ENCODE peak calls at places on chromosomes 1 and 21, in seven cellular contexts. B is HepG2, I is GM12878, R is A549, N is K562, J is HCT116, L is SK-N-SH. A is an unnamed sample.

GRCh38 chr1:42730002-42730401 is 10.0 kb downstream of the CLDN19 start:
- DNase-seq in B (no peak), R (no peak), I (no peak), J (no peak), N (peak), L (no peak), A (no peak)

GRCh38 chr1:41357451-41358151 is 3.6 kb upstream of the FOXO6 start:
- DNase-seq in J (no peak), N (no peak), I (no peak), L (peak), B (no peak), R (no peak), A (no peak)

GRCh38 chr1:980137-980571 is 1.7 kb downstream of the PERM1 start:
- DNase-seq in R (no peak), N (no peak), B (no peak), I (no peak), L (no peak), J (no peak), A (no peak)

GRCh38 chr1:63317007-63317813 is 5.2 kb upstream of the FOXD3 start:
- DNase-seq in N (peak), B (peak), R (peak), J (peak), L (peak), I (no peak), A (peak)

GRCh38 chr1:7692038-7692437 is 79.1 kb upstream of the VAMP3 start:
- DNase-seq in J (no peak), I (no peak), N (no peak), B (no peak), R (no peak), L (no peak), A (no peak)

GRCh38 chr1:228445867-228446584 is 29.4 kb upstream of the TRIM17 start:
- DNase-seq in R (peak), L (no peak), B (no peak), I (no peak), N (no peak), J (no peak), A (peak)

GRCh38 chr1:85229574-85230097 is 28.8 kb upstream of the SYDE2 start:
- DNase-seq in L (no peak), B (peak), N (no peak), R (no peak), J (peak), I (no peak), A (no peak)

GRCh38 chr1:85623061-85623471 is 42.5 kb downstream of the CCN1 start:
- DNase-seq in J (no peak), N (no peak), R (no peak), I (no peak), B (no peak), L (no peak), A (no peak)

GRCh38 chr1:208171615-208172388 is 72.4 kb downstream of the PLXNA2 start:
- DNase-seq in N (no peak), J (no peak), I (no peak), R (no peak), B (peak), L (no peak), A (no peak)

GRCh38 chr1:223273511-223273910 is 90.5 kb downstream of the SUSD4 start:
- DNase-seq in J (no peak), B (no peak), R (no peak), L (no peak), N (no peak), I (no peak), A (no peak)

GRCh38 chr21:30990514-30991304 is 47.6 kb downstream of the KRTAP19-8 start:
- DNase-seq in I (no peak), L (no peak), N (no peak), J (no peak), R (no peak), B (no peak), A (no peak)

GRCh38 chr1:161190962-161191521 is 7.8 kb downstream of the ADAMTS4 start:
- DNase-seq in N (no peak), R (no peak), J (no peak), L (no peak), I (no peak), B (no peak), A (no peak)

GRCh38 chr1:18922848-18923475 is 20.6 kb upstream of the ALDH4A1 start:
- DNase-seq in I (no peak), L (no peak), N (no peak), B (no peak), J (no peak), R (no peak), A (no peak)

GRCh38 chr1:4425892-4426291 is 228.5 kb upstream of the AJAP1 start:
- DNase-seq in B (no peak), J (no peak), R (peak), N (peak), I (no peak), L (peak), A (no peak)

GRCh38 chr1:175512637-175513412 is 230.6 kb downstream of the TNR start:
- DNase-seq in J (no peak), L (no peak), I (no peak), R (no peak), N (no peak), B (no peak), A (peak)

GRCh38 chr1:176691251-176692228 is 228.6 kb downstream of the PAPPA2 start:
- DNase-seq in J (peak), R (peak), N (peak), B (peak), L (peak), I (peak), A (peak)

GRCh38 chr21:37914211-37914900 is 1.9 kb downstream of the KCNJ6 start:
- DNase-seq in I (no peak), J (no peak), L (peak), B (no peak), R (no peak), N (peak), A (no peak)

GRCh38 chr1:184624626-184625025 is 130.0 kb downstream of the EDEM3 start:
- DNase-seq in R (no peak), N (no peak), J (no peak), L (no peak), I (no peak), B (no peak), A (no peak)

GRCh38 chr21:42299324-42300044 is 15.7 kb downstream of the TFF3 start:
- DNase-seq in J (no peak), R (no peak), L (no peak), N (no peak), B (no peak), I (no peak), A (no peak)

GRCh38 chr21:31293986-31294385 is 50.1 kb downstream of the TIAM1 start:
- DNase-seq in I (no peak), R (peak), N (no peak), B (no peak), J (peak), L (no peak), A (peak)

GRCh38 chr1:9809122-9809521 is 14.6 kb downstream of the CLSTN1 start:
- DNase-seq in R (no peak), N (no peak), L (no peak), B (no peak), J (no peak), I (no peak), A (no peak)

DNA sequence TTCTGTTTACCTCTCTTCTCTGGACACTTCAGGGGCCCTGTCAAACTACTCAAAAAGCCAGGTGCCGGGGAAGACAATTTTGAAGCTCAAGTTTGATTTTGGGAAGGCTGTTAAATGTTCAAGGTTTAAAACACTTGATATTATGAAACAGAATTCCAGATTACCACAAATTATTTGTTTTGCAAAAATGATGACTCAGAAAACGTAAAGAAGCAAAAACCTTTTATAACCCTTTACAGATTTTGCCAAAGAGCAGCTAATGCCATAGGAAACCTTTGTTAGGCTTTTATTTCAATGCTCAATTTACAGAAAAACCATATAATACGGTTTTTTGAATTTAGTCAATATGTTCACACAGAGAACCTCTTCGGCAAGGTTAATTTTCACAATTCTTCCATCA is 593.4 kb upstream of the ZP4 start:
- DNase-seq in B (no peak), R (no peak), I (no peak), N (no peak), J (no peak), L (no peak), A (no peak)
- TF ChIP-seq MAX in B (no peak), R (no peak), I (no peak), N (no peak), J (no peak), L (no peak), A (no peak)

GRCh38 chr1:2239384-2239985 is 11.4 kb downstream of the SKI start:
- DNase-seq in R (no peak), B (no peak), I (no peak), N (no peak), L (no peak), J (no peak), A (no peak)
- H3K4me2 ChIP-seq in R (no peak), B (no peak), I (no peak), N (no peak), L (no peak), J (no peak), A (no peak)

DNA sequence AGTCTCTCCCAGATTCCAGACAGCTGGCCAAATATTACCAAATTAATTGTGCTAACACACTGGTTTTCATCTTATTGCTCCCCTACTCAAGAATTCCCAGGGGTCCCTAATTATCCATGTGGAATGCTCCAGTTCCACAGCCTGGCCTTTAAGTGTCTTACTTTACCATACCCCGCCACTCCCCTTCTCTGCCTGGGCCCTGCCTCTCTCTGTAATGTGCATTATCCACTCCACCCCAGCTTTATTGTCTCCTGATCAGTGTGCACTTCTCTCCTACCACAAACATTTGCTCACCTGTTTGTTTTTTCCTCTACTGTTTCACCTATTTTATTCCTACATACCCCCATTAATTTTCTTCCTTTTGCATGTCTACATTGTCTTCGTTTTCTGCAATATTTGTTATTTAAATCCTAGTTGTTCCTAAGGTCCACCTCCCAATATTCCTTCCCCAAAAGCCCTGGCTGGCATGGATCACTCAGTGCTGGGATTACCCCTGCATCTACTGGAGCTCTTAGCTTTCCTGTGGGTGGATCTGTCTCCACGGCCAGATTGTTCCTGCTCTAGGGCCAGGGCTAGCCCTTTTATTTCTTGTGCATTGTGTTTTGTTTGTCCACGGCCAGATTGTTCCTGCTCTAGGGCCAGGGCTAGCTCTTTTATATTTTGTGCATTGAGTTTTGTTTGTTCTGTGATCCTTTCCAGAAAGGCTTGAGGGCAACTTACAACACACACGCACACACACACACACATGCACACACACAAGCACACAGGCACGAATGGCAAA is 33.4 kb upstream of the ATP1B1 start:
- DNase-seq in J (no peak), R (no peak), I (no peak), L (no peak), N (no peak), B (no peak), A (no peak)
- TF ChIP-seq MAX in J (no peak), R (no peak), I (no peak), L (no peak), N (no peak), B (no peak), A (no peak)

DNA sequence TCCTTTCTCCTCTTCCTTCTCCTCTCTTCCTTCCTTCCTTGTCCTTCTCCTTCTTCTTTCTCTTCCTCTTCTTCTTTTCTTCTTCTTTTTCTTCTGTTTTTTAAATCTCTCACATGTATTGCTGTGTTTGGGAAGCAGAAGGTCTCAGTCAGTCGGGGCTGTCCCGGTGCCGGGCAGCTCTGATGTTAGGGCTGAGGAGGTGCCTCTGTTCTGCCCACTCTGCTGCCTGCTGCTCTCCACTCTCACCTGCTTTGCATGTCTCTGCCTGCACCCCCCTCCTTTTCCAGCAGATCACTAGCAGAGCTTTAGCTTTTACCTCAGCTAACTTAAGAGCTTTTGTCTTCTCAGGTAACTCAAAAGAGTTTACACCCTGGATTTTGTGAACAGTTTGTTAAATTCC is 276.6 kb downstream of the CHRM3 start:
- DNase-seq in J (no peak), I (no peak), R (no peak), N (no peak), B (no peak), L (no peak), A (no peak)
- H3K4me2 ChIP-seq in J (no peak), I (no peak), R (no peak), N (no peak), B (no peak), L (no peak), A (no peak)

GRCh38 chr1:188904201-188904600 is 1573.5 kb downstream of the BRINP3 start:
- DNase-seq in R (peak), I (no peak), J (no peak), L (no peak), B (no peak), N (no peak), A (peak)
- TF ChIP-seq MAX in R (no peak), I (no peak), J (no peak), L (no peak), B (no peak), N (no peak), A (no peak)

GRCh38 chr1:24699628-24700027 is 45.6 kb upstream of the CLIC4 start:
- DNase-seq in B (no peak), R (no peak), I (no peak), J (no peak), L (no peak), N (peak), A (peak)
- H3K4me2 ChIP-seq in B (no peak), R (no peak), I (no peak), J (no peak), L (no peak), N (no peak), A (no peak)

GRCh38 chr1:91754348-91754747 is 131.6 kb downstream of the TGFBR3 start:
- DNase-seq in B (no peak), N (no peak), L (no peak), I (no peak), R (no peak), J (no peak), A (no peak)
- TF ChIP-seq MAX in B (no peak), N (no peak), L (no peak), I (no peak), R (no peak), J (no peak), A (no peak)